ENCODE peak calls at places on chromosome 3, in six cellular contexts. P is fibroblast of pulmonary artery, D is tibial nerve, E is mucosa of descending colon, V is ovary, O is OCI-LY7. Z is an unnamed sample.
A peak's percentile ranks its signal among the peaks of the same experiment; 100 is the strongest.

GRCh38 chr3:169623971-169624370 is 39.5 kb downstream of the MECOM start:
- DNase-seq in E (no peak), D (no peak), V (no peak), P (no peak), O (no peak), Z (no peak)

GRCh38 chr3:15637131-15637951 is 35.8 kb downstream of the BTD start:
- DNase-seq in V (no peak), P (no peak), O (no peak), E (no peak), D (no peak), Z (no peak)

GRCh38 chr3:103388214-103388613 is 953.4 kb downstream of the ZPLD1 start:
- DNase-seq in O (no peak), V (no peak), D (no peak), E (no peak), P (peak; percentile 6), Z (peak; percentile 28)

GRCh38 chr3:101809178-101810022 is 30.4 kb downstream of the NXPE3 start:
- DNase-seq in P (peak; percentile 71), E (peak; percentile 46), O (peak; percentile 65), D (no peak), V (no peak), Z (peak; percentile 18)

GRCh38 chr3:9422712-9423424 is 25.5 kb downstream of the SETD5 start:
- DNase-seq in P (peak; percentile 99), O (no peak), E (peak; percentile 94), D (peak; percentile 70), V (peak; percentile 53), Z (peak; percentile 98)

GRCh38 chr3:50294492-50295403 is 2.5 kb upstream of the IFRD2 start:
- DNase-seq in E (no peak), V (no peak), O (no peak), P (no peak), D (no peak), Z (no peak)

GRCh38 chr3:10901293-10902010 is 85.4 kb downstream of the SLC6A11 start:
- DNase-seq in P (no peak), V (no peak), O (no peak), E (no peak), D (no peak), Z (no peak)

GRCh38 chr3:10017636-10018292 is 8.5 kb upstream of the FANCD2 start:
- DNase-seq in O (no peak), P (peak; percentile 43), V (no peak), D (no peak), E (no peak), Z (peak; percentile 37)

GRCh38 chr3:46127503-46127902 is 80.6 kb downstream of the CCR1 start:
- DNase-seq in E (no peak), P (peak; percentile 91), V (no peak), O (no peak), D (no peak), Z (peak; percentile 76)

GRCh38 chr3:3200632-3201212 is 21.2 kb upstream of the CRBN start:
- DNase-seq in D (peak; percentile 14), V (no peak), O (peak; percentile 63), P (peak; percentile 78), E (peak; percentile 50), Z (peak; percentile 75)

GRCh38 chr3:193240850-193241706 is at the start of gene PLAAT1:
- DNase-seq in E (peak; percentile 69), P (peak; percentile 33), V (peak; percentile 70), D (peak; percentile 14), O (no peak), Z (peak; percentile 4)

GRCh38 chr3:20185364-20185732 is 658 bp downstream of the SGO1 start:
- DNase-seq in D (no peak), E (peak; percentile 17), V (no peak), O (peak; percentile 45), P (peak; percentile 11), Z (no peak)

GRCh38 chr3:24598691-24599090 is 104.0 kb upstream of the THRB start:
- DNase-seq in O (no peak), E (peak; percentile 54), P (peak; percentile 48), V (no peak), D (no peak), Z (no peak)

GRCh38 chr3:31235062-31235704 is 297.5 kb upstream of the STT3B start:
- DNase-seq in V (no peak), P (no peak), O (no peak), E (no peak), D (no peak), Z (no peak)

GRCh38 chr3:33975463-33975862 is 177.0 kb downstream of the PDCD6IP start:
- DNase-seq in O (no peak), V (no peak), E (no peak), D (no peak), P (peak; percentile 10), Z (no peak)

GRCh38 chr3:13262493-13263211 is 157.5 kb downstream of the NUP210 start:
- DNase-seq in V (no peak), O (peak; percentile 57), D (no peak), E (no peak), P (peak; percentile 6), Z (no peak)

GRCh38 chr3:14388200-14388599 is 14.2 kb upstream of the SLC6A6 start:
- DNase-seq in O (peak; percentile 58), P (no peak), E (no peak), D (no peak), V (no peak), Z (no peak)

GRCh38 chr3:31977736-31978135 is 3.3 kb downstream of the OSBPL10 start:
- DNase-seq in P (no peak), D (no peak), O (no peak), V (no peak), E (no peak), Z (no peak)

GRCh38 chr3:9026320-9027040 is 63.2 kb upstream of the RAD18 start:
- DNase-seq in O (no peak), P (no peak), E (no peak), D (no peak), V (no peak), Z (no peak)

GRCh38 chr3:49534581-49535495 is 19.4 kb upstream of the BSN start:
- DNase-seq in V (peak; percentile 49), D (no peak), O (no peak), P (no peak), E (no peak), Z (no peak)

GRCh38 chr3:38588276-38588971 is 61.1 kb downstream of the SCN5A start:
- DNase-seq in V (peak; percentile 15), P (no peak), O (no peak), D (no peak), E (no peak), Z (no peak)

GRCh38 chr3:38588995-38589937 is 60.2 kb downstream of the SCN5A start:
- DNase-seq in D (no peak), E (no peak), P (no peak), O (no peak), V (peak; percentile 12), Z (no peak)

GRCh38 chr3:38586546-38587520 is 62.7 kb downstream of the SCN5A start:
- DNase-seq in E (no peak), O (no peak), D (no peak), P (no peak), V (no peak), Z (no peak)

GRCh38 chr3:38585791-38586420 is 63.6 kb downstream of the SCN5A start:
- DNase-seq in E (no peak), V (no peak), D (no peak), O (no peak), P (no peak), Z (no peak)

DNA sequence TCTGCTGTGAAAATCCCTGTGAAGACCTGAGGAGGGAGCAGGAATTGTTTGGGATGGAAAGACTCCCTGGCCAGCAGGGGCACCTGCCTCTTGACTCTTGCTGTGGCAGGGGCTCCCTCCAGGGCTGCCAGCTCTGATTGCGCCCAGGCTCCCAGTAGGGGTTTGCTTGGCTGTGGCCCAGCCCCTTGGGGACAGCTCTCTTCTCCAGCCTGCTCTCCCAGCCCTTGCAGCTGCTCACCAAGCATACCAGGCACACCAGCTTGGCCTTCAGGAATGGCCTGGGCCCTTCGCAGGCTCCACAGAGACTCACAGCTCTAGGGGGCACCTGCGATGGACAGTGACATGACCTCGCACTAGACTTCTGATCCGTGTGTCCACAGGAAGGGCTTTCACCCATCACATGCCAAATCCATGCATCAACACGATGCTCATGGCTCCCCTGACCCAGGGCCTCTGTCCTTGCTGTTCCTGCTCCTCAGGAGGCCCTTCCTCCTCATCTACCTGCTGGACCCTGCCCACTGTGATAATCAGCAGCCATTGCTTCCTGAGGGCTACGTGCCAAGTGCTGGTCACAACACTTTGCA is 61.8 kb downstream of the SCN5A start:
- DNase-seq in E (no peak), D (no peak), V (no peak), O (no peak), P (no peak), Z (no peak)
- TF ChIP-seq CTCF in E (no peak), D (no peak), V (no peak), O (no peak), P (no peak), Z (no peak)

GRCh38 chr3:2098398-2099027 is at the start of gene CNTN4:
- DNase-seq in P (no peak), E (peak; percentile 80), O (no peak), D (peak; percentile 56), V (peak; percentile 43), Z (peak; percentile 15)
- H3K4me3 ChIP-seq in P (no peak within 1 kb of the TSS), E (peak within 1 kb of the TSS; percentile 47), O (no peak within 1 kb of the TSS), D (peak within 1 kb of the TSS; percentile 74), V (peak within 1 kb of the TSS; percentile 62), Z (peak within 1 kb of the TSS; percentile 39)

GRCh38 chr3:53705024-53705750 is 141.0 kb downstream of the CHDH start:
- DNase-seq in P (no peak), V (no peak), O (no peak), D (no peak), E (no peak), Z (no peak)

GRCh38 chr3:53704363-53704725 is 141.9 kb downstream of the CHDH start:
- DNase-seq in V (no peak), P (no peak), O (no peak), D (no peak), E (no peak), Z (no peak)

GRCh38 chr3:53705774-53706173 is 140.4 kb downstream of the CHDH start:
- DNase-seq in P (no peak), O (no peak), E (no peak), D (no peak), V (no peak), Z (no peak)

GRCh38 chr3:53702776-53703175 is 143.4 kb downstream of the CHDH start:
- DNase-seq in E (no peak), V (no peak), D (no peak), O (no peak), P (no peak), Z (no peak)

DNA sequence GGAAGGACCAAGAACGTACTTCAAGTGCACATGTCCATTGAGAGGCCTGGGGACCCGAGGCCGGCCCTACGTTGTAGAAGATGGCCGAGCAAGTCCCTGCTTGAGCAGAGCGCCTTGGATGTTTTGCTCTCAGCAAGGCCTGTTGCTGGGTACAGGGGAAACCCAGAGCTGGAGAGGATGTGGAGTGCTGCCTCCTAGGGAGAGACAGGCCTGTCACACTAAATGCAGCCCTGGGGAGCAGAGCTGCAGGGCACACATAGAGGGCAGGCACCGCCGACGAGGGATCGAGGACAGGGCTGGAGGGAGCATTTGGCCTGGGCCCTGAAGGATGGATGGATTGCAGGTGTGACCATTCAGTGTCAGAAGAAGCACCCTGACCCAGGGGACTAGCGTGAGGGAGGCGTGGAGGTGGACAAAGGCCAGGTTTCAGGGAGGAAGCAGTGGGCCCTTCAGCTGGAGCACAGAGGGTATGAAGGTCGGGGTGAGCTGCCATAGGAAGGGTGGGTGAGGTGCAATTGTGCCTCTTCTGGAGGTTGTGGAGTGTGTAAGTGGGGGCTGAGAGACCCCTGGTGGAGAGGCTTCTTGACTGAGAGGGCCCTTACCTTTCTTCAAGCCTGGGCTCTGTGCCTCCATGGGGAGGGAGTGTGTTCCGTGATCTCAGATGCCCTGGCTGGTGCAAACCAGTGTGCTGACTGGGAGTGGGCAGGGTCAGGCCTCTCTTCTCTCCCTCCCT is 142.4 kb downstream of the CHDH start:
- DNase-seq in P (no peak), D (no peak), V (no peak), E (no peak), O (no peak), Z (no peak)
- TF ChIP-seq CTCF in P (no peak), D (no peak), V (no peak), E (no peak), O (no peak), Z (no peak)

GRCh38 chr3:69763976-69764851 is 24.9 kb downstream of the MITF start:
- DNase-seq in O (no peak), D (no peak), E (no peak), V (no peak), P (no peak), Z (no peak)
- H3K4me3 ChIP-seq in O (no peak overlapping the region), D (no peak overlapping the region), E (no peak overlapping the region), V (peak overlapping the region; percentile 5), P (no peak overlapping the region), Z (no peak overlapping the region)

Z was measured in astrocyte of the cerebellum.